ENCODE peak calls at places on chromosome 21, in seven cellular contexts. D is effector memory CD4-positive, alpha-beta T cell; U is stomach; J is iPS DF 6.9; L is AG09309; B is CD8-positive, alpha-beta T cell; E is mucosa of descending colon. H is an unnamed sample.

GRCh38 chr21:42532466-42533181 is 19.0 kb downstream of the SLC37A1 start:
- DNase-seq in D (no peak), U (peak), J (no peak), L (no peak), B (no peak), E (peak), H (no peak)

GRCh38 chr21:35027558-35028450 is 21.3 kb downstream of the RUNX1 start:
- DNase-seq in D (no peak), U (no peak), J (no peak), L (no peak), B (peak), E (no peak), H (no peak)

GRCh38 chr21:18522181-18522771 is 118.7 kb upstream of the TMPRSS15 start:
- DNase-seq in D (no peak), U (no peak), J (no peak), L (no peak), B (no peak), E (no peak), H (peak)

GRCh38 chr21:25956993-25957714 is 213.4 kb downstream of the APP start:
- DNase-seq in D (no peak), U (no peak), J (no peak), L (peak), B (no peak), E (no peak), H (no peak)

GRCh38 chr21:35940074-35940927 is 120.0 kb downstream of the SETD4 start:
- DNase-seq in D (no peak), U (peak), J (peak), L (peak), B (no peak), E (no peak), H (peak)

GRCh38 chr21:42833439-42833815 is 45.9 kb downstream of the WDR4 start:
- DNase-seq in D (no peak), U (peak), J (no peak), L (no peak), B (peak), E (peak), H (peak)

GRCh38 chr21:40797881-40798280 is 49.1 kb downstream of the DSCAM start:
- DNase-seq in D (no peak), U (no peak), J (no peak), L (no peak), B (no peak), E (no peak), H (no peak)

GRCh38 chr21:31335957-31336738 is 7.9 kb downstream of the TIAM1 start:
- DNase-seq in D (no peak), U (no peak), J (no peak), L (peak), B (no peak), E (no peak), H (no peak)

GRCh38 chr21:32826317-32827167 is 55.0 kb upstream of the PAXBP1 start:
- DNase-seq in D (no peak), U (no peak), J (no peak), L (no peak), B (peak), E (no peak), H (peak)

GRCh38 chr21:41164981-41165650 is 2.8 kb upstream of the BACE2 start:
- DNase-seq in D (no peak), U (peak), J (no peak), L (no peak), B (no peak), E (peak), H (no peak)

GRCh38 chr21:42120056-42120903 is 49.2 kb downstream of the UMODL1 start:
- DNase-seq in D (no peak), U (no peak), J (no peak), L (no peak), B (no peak), E (no peak), H (no peak)

GRCh38 chr21:40819262-40819661 is 27.7 kb downstream of the DSCAM start:
- DNase-seq in D (no peak), U (no peak), J (no peak), L (no peak), B (no peak), E (no peak), H (no peak)

GRCh38 chr21:10521091-10521598 is at the start of gene TPTE:
- DNase-seq in D (no peak), U (no peak), J (no peak), L (no peak), B (no peak), E (no peak), H (no peak)

GRCh38 chr21:41819856-41820281 is 53.0 kb upstream of the RIPK4 start:
- DNase-seq in D (no peak), U (no peak), J (no peak), L (no peak), B (no peak), E (peak), H (no peak)

GRCh38 chr21:35020446-35020845 is 28.7 kb downstream of the RUNX1 start:
- DNase-seq in D (no peak), U (no peak), J (no peak), L (no peak), B (peak), E (no peak), H (no peak)

GRCh38 chr21:31294691-31295090 is 49.4 kb downstream of the TIAM1 start:
- DNase-seq in D (no peak), U (no peak), J (no peak), L (no peak), B (no peak), E (no peak), H (no peak)

GRCh38 chr21:32329776-32330175 is 31.1 kb downstream of the MRAP start:
- DNase-seq in D (no peak), U (no peak), J (no peak), L (no peak), B (no peak), E (no peak), H (no peak)

GRCh38 chr21:35511298-35512162 is 462.4 kb upstream of the RUNX1 start:
- DNase-seq in D (no peak), U (no peak), J (no peak), L (peak), B (no peak), E (no peak), H (no peak)

GRCh38 chr21:43211085-43212071 is 42.6 kb downstream of the CRYAA start:
- DNase-seq in D (no peak), U (peak), J (no peak), L (no peak), B (no peak), E (peak), H (no peak)

GRCh38 chr21:19237603-19238002 is 834.0 kb upstream of the TMPRSS15 start:
- DNase-seq in D (no peak), U (no peak), J (no peak), L (no peak), B (no peak), E (no peak), H (no peak)

GRCh38 chr21:35198004-35198403 is 148.9 kb upstream of the RUNX1 start:
- DNase-seq in D (no peak), U (no peak), J (no peak), L (peak), B (no peak), E (no peak), H (no peak)

GRCh38 chr21:32253215-32253641 is 25.6 kb downstream of the MIS18A start:
- DNase-seq in D (no peak), U (no peak), J (no peak), L (no peak), B (no peak), E (no peak), H (no peak)

GRCh38 chr21:35849131-35849530 is 211.2 kb downstream of the SETD4 start:
- DNase-seq in D (no peak), U (no peak), J (no peak), L (no peak), B (no peak), E (no peak), H (no peak)

GRCh38 chr21:31354604-31355443 is 10.8 kb upstream of the TIAM1 start:
- DNase-seq in D (peak), U (peak), J (no peak), L (peak), B (peak), E (no peak), H (no peak)

GRCh38 chr21:33874161-33874560 is 41.4 kb downstream of the ATP5PO start:
- DNase-seq in D (no peak), U (no peak), J (no peak), L (no peak), B (no peak), E (no peak), H (no peak)

GRCh38 chr21:33875026-33875695 is 40.4 kb downstream of the ATP5PO start:
- DNase-seq in D (no peak), U (no peak), J (no peak), L (no peak), B (no peak), E (no peak), H (no peak)

GRCh38 chr21:33870768-33871167 is 44.8 kb downstream of the ATP5PO start:
- DNase-seq in D (no peak), U (no peak), J (no peak), L (no peak), B (no peak), E (no peak), H (no peak)

GRCh38 chr21:33871171-33871570 is 44.4 kb downstream of the ATP5PO start:
- DNase-seq in D (no peak), U (no peak), J (no peak), L (peak), B (no peak), E (no peak), H (no peak)

GRCh38 chr21:33873116-33873515 is 42.5 kb downstream of the ATP5PO start:
- DNase-seq in D (no peak), U (no peak), J (no peak), L (no peak), B (no peak), E (no peak), H (no peak)
- H3K4me3 ChIP-seq in D (no peak), U (no peak), J (no peak), L (no peak), B (no peak), E (no peak), H (no peak)

GRCh38 chr21:17491716-17492414 is 21.0 kb upstream of the CXADR start:
- DNase-seq in D (no peak), U (no peak), J (no peak), L (peak), B (no peak), E (no peak), H (no peak)
- H3K4me3 ChIP-seq in D (no peak), U (no peak), J (no peak), L (no peak), B (no peak), E (no peak), H (no peak)

DNA sequence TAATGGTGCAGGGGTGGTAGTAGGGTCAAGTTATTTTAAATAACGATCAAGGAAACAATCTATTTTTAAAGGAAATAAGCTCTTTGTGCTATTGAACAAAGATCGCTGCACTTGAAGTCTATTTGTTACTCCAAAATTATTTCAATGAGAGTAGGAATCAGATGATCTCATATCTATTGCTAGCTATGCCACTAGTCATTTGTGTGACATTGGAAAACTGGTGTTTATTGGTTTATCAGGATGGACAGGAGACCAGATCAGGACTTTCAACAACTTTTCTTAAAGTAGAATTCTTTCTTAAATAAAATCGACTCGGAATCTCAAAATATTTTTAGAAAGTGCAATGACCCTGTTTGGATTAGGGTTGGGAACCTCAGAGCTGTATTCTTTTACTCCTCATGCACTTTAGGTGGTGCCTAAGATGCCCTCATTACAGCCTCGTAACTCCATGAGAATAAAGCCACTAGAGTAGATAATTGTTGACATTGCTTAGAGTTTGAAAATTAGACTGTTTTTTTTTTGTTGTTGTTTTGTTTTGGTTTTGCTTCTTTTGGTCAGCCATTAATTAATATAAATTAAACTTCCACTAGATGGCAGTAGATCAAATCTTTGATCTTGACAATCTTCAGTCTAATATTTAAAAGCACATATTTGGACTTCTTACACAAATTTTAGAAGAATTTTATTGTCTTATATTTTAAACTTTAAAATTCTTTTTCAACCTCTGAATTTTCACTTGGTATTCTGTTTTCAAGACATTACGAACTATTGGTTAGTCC is 352.4 kb downstream of the USP25 start:
- DNase-seq in D (no peak), U (no peak), J (no peak), L (no peak), B (no peak), E (no peak), H (peak)
- H3K4me3 ChIP-seq in D (no peak), U (no peak), J (no peak), L (no peak), B (no peak), E (no peak), H (no peak)

GRCh38 chr21:45736705-45737484 is 93.4 kb downstream of the PCBP3 start:
- DNase-seq in D (no peak), U (no peak), J (no peak), L (no peak), B (no peak), E (no peak), H (no peak)
- H3K4me3 ChIP-seq in D (no peak), U (no peak), J (no peak), L (no peak), B (no peak), E (no peak), H (no peak)

GRCh38 chr21:44354001-44354405 is 582 bp downstream of the TRPM2 start:
- DNase-seq in D (no peak), U (no peak), J (no peak), L (no peak), B (no peak), E (peak), H (no peak)
- H3K4me3 ChIP-seq in D (no peak), U (peak), J (no peak), L (no peak), B (peak), E (no peak), H (no peak)

DNA sequence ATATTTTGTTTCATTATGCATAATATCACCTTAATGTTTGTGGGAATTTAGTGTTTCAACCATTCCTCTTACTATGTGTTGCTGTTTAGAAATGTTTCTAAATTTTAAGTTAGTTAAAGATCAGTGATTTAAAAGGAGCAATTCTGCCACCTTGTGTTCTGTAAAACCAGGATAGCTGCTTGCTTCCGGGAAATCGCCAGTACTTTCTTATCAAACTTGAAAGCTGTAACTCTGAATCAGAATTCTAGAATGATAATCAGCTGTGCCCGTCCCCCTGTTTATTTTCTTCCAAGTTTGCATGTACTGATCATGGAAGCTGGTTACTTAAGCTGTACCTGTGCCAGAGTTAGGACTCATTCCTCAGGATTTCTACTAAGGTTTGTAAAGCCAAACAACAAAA is 656.4 kb downstream of the LTN1 start:
- DNase-seq in D (no peak), U (peak), J (no peak), L (peak), B (no peak), E (no peak), H (no peak)
- H3K4me3 ChIP-seq in D (no peak), U (no peak), J (no peak), L (no peak), B (no peak), E (no peak), H (no peak)

DNA sequence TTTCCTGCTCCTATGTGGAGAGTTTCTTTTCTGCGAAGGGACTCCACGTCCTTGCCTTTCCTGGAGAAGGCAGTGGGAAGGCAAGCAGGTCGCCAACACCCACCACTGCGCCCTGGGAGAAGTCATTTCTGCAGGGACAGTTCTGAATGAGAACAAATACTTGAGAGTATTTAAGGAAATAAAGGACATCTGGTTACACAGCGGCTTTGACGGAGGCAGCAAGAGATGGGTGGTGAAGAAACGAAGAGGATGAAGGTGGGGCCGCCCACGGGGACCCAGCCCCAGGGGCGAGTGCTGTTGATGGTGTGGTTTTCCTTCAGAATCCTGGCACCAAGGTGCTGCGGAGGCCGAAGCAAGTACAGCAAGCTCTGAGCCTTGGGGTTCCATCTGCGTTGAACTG is 75.5 kb downstream of the PSMG1 start:
- DNase-seq in D (no peak), U (no peak), J (no peak), L (no peak), B (no peak), E (no peak), H (no peak)
- H3K4me3 ChIP-seq in D (no peak), U (no peak), J (no peak), L (no peak), B (no peak), E (no peak), H (no peak)

GRCh38 chr21:46185717-46186116 is 1.5 kb upstream of the SPATC1L start:
- DNase-seq in D (no peak), U (no peak), J (no peak), L (no peak), B (no peak), E (peak), H (no peak)
- H3K4me3 ChIP-seq in D (no peak), U (no peak), J (no peak), L (no peak), B (no peak), E (no peak), H (no peak)

GRCh38 chr21:37257526-37257966 is 9.6 kb downstream of the VPS26C start:
- DNase-seq in D (no peak), U (no peak), J (no peak), L (no peak), B (peak), E (peak), H (peak)
- H3K4me3 ChIP-seq in D (peak), U (peak), J (peak), L (peak), B (peak), E (no peak), H (peak)